ENCODE peak calls at places on chromosomes 12 and 14, in four cellular contexts. Z, T, L and R are unnamed samples.

GRCh38 chr12:105107176-105107496 is 395 bp upstream of the WASHC4 start:
- DNase-seq in Z (no peak), T (no peak), L (no peak), R (peak)

GRCh38 chr14:64040044-64040443 is 187.2 kb downstream of the SYNE2 start:
- DNase-seq in Z (no peak), T (no peak), L (no peak), R (no peak)

GRCh38 chr12:40033260-40033649 is 72.6 kb downstream of the SLC2A13 start:
- DNase-seq in Z (no peak), T (no peak), L (no peak), R (no peak)

GRCh38 chr12:65891219-65891618 is 66.9 kb downstream of the HMGA2 start:
- DNase-seq in Z (no peak), T (no peak), L (no peak), R (no peak)

GRCh38 chr12:132065203-132065602 is 78.9 kb downstream of the DDX51 start:
- DNase-seq in Z (no peak), T (no peak), L (no peak), R (no peak)

GRCh38 chr14:93003945-93004698 is 81.2 kb downstream of the CHGA start:
- DNase-seq in Z (no peak), T (no peak), L (no peak), R (no peak)

GRCh38 chr12:53978477-53979356 is 4.0 kb upstream of the HOTAIR start:
- DNase-seq in Z (no peak), T (peak), L (no peak), R (no peak)

GRCh38 chr12:91413591-91413990 is 231.0 kb upstream of the DCN start:
- DNase-seq in Z (no peak), T (peak), L (peak), R (no peak)

GRCh38 chr14:36503771-36504741 is 16.0 kb downstream of the NKX2-1 start:
- DNase-seq in Z (no peak), T (no peak), L (peak), R (no peak)

GRCh38 chr12:32002848-32003493 is 43.8 kb downstream of the RESF1 start:
- DNase-seq in Z (no peak), T (no peak), L (no peak), R (no peak)

GRCh38 chr14:96057738-96058137 is 18.6 kb downstream of the C14orf132 start:
- DNase-seq in Z (no peak), T (no peak), L (no peak), R (no peak)

GRCh38 chr14:36658091-36659009 is 3.3 kb upstream of the PAX9 start:
- DNase-seq in Z (no peak), T (no peak), L (no peak), R (no peak)

GRCh38 chr12:108589028-108589839 is 8.7 kb downstream of the TMEM119 start:
- DNase-seq in Z (no peak), T (no peak), L (no peak), R (no peak)

GRCh38 chr14:100673807-100674154 is 52.9 kb upstream of the DLK1 start:
- DNase-seq in Z (no peak), T (no peak), L (no peak), R (no peak)

GRCh38 chr12:8677362-8677761 is 14.7 kb upstream of the MFAP5 start:
- DNase-seq in Z (no peak), T (no peak), L (no peak), R (no peak)

GRCh38 chr12:553216-554000 is 93.7 kb downstream of the B4GALNT3 start:
- DNase-seq in Z (no peak), T (no peak), L (no peak), R (no peak)

GRCh38 chr12:8948711-8949524 is 527 bp downstream of the M6PR start:
- DNase-seq in Z (no peak), T (peak), L (no peak), R (no peak)

GRCh38 chr12:26870491-26871419 is 37.8 kb upstream of the ITPR2 start:
- DNase-seq in Z (no peak), T (peak), L (peak), R (peak)

GRCh38 chr14:53967606-53968005 is 11.0 kb upstream of the BMP4 start:
- DNase-seq in Z (no peak), T (peak), L (no peak), R (no peak)